ENCODE peak calls at places on chromosomes 4 and X, in four cellular contexts. F is GM23248; R is stimulated activated naive B cell treated with anti-CD40 and anti-IgM and Interleukin-4, amounts not matched to agents 10 μg/mL and 1 μg/mL and 100 μg/mL, for 72 hours; A is activated T-helper 1 cell treated with anti-CD3 and anti-CD28 coated beads, Interleukin-2, amount 50 U/mL, for 16 hours. P is an unnamed sample.

GRCh38 chr4:10179957-10180602 is 63.5 kb upstream of the WDR1 start:
- DNase-seq in R (no peak), A (no peak), F (peak), P (no peak)

GRCh38 chrX:49844622-49845021 is 15.5 kb downstream of the PAGE4 start:
- DNase-seq in R (no peak), F (no peak), A (no peak), P (no peak)

GRCh38 chr4:86939737-86940141 is 4.9 kb downstream of the AFF1 start:
- DNase-seq in F (no peak), R (peak), A (no peak), P (no peak)

GRCh38 chrX:33974676-33975075 is 157.4 kb downstream of the FAM47A start:
- DNase-seq in F (no peak), R (no peak), A (no peak), P (no peak)

GRCh38 chr4:137474711-137475301 is 57.5 kb downstream of the PCDH18 start:
- DNase-seq in R (no peak), A (no peak), F (peak), P (no peak)

GRCh38 chr4:5992171-5993062 is 25.8 kb downstream of the C4orf50 start:
- DNase-seq in F (no peak), R (no peak), A (no peak), P (no peak)

GRCh38 chr4:11589676-11590075 is 161.0 kb upstream of the HS3ST1 start:
- DNase-seq in A (no peak), R (no peak), F (no peak), P (no peak)

GRCh38 chr4:77676842-77677241 is 71.2 kb downstream of the CXCL13 start:
- DNase-seq in A (no peak), R (no peak), F (no peak), P (no peak)

GRCh38 chr4:139188648-139189416 is 11.8 kb upstream of the ELF2 start:
- DNase-seq in A (no peak), R (no peak), F (no peak), P (no peak)

GRCh38 chr4:121818215-121818614 is 5.5 kb downstream of the CCNA2 start:
- DNase-seq in R (no peak), A (no peak), F (no peak), P (no peak)

GRCh38 chr4:89308161-89308500 is 531 bp upstream of the GPRIN3 start:
- DNase-seq in R (no peak), A (no peak), F (peak), P (no peak)

GRCh38 chr4:3374667-3375066 is 67.1 kb upstream of the HGFAC start:
- DNase-seq in A (no peak), F (no peak), R (no peak), P (no peak)

GRCh38 chrX:20218809-20219505 is 47.8 kb downstream of the RPS6KA3 start:
- DNase-seq in F (no peak), A (no peak), R (no peak), P (no peak)

GRCh38 chr4:3484057-3484973 is 21.2 kb downstream of the DOK7 start:
- DNase-seq in A (no peak), F (peak), R (peak), P (no peak)

GRCh38 chr4:72767903-72768817 is 199.1 kb upstream of the ADAMTS3 start:
- DNase-seq in R (no peak), F (peak), A (no peak), P (no peak)

GRCh38 chr4:118682928-118683327 is 2.3 kb upstream of the METTL14 start:
- DNase-seq in A (no peak), R (no peak), F (peak), P (no peak)

GRCh38 chr4:104487105-104487504 is 7.6 kb downstream of the CXXC4 start:
- DNase-seq in F (no peak), A (no peak), R (no peak), P (no peak)

GRCh38 chr4:62225972-62226371 is 1025.8 kb downstream of the ADGRL3 start:
- DNase-seq in F (no peak), A (no peak), R (no peak), P (no peak)

GRCh38 chr4:2402941-2403340 is 15.5 kb downstream of the ZFYVE28 start:
- DNase-seq in F (no peak), R (no peak), A (no peak), P (no peak)

GRCh38 chrX:49205443-49205842 is 5.5 kb upstream of the SYP start:
- DNase-seq in R (no peak), F (no peak), A (no peak), P (no peak)

GRCh38 chrX:150655713-150656266 is 37.4 kb upstream of the MTMR1 start:
- DNase-seq in F (no peak), A (no peak), R (no peak), P (no peak)

GRCh38 chrX:110425222-110425621 is 66.6 kb downstream of the RTL9 start:
- DNase-seq in A (no peak), R (no peak), F (no peak), P (no peak)

GRCh38 chr4:10121568-10122097 is 5.0 kb upstream of the WDR1 start:
- DNase-seq in R (no peak), F (no peak), A (no peak), P (no peak)

GRCh38 chrX:87664381-87664780 is 146.8 kb downstream of the KLHL4 start:
- DNase-seq in A (no peak), R (no peak), F (peak), P (no peak)

GRCh38 chr4:148800943-148801342 is 358.7 kb upstream of the NR3C2 start:
- DNase-seq in A (no peak), R (no peak), F (no peak), P (no peak)

GRCh38 chr4:164512124-164512523 is 241.8 kb upstream of the SMIM31 start:
- DNase-seq in R (no peak), A (no peak), F (no peak), P (no peak)

GRCh38 chr4:8819019-8819418 is 52.6 kb downstream of the HMX1 start:
- DNase-seq in R (no peak), F (no peak), A (no peak), P (no peak)

GRCh38 chr4:75530556-75531322 is 16.5 kb downstream of the THAP6 start:
- DNase-seq in A (no peak), R (no peak), F (no peak), P (no peak)

GRCh38 chr4:35565640-35566039 is 678.7 kb downstream of the ARAP2 start:
- DNase-seq in R (no peak), F (no peak), A (no peak), P (no peak)

GRCh38 chr4:63921561-63921960 is 487.7 kb downstream of the TECRL start:
- DNase-seq in A (no peak), F (no peak), R (no peak), P (no peak)